ENCODE peak calls at places on chromosome 12, in seven cellular contexts. One of them, this sample, is unnamed.

GRCh38 chr12:22048351-22049041 is 2.5 kb downstream of the CMAS start:
- DNase-seq in naive thymus-derived CD8-positive, alpha-beta T cell: no peak
- DNase-seq in activated T-cell treated with anti-CD3 and anti-CD28 coated beads, Interleukin-2, amount 50 U/mL, for 72 hours: no peak
- DNase-seq in T1000: no peak
- DNase-seq in D341Med: no peak
- DNase-seq in K562: peak; percentile 13
- DNase-seq in aorta: no peak
- DNase-seq in this sample: no peak

GRCh38 chr12:133108150-133108549 is 21.9 kb downstream of the ZNF891 start:
- DNase-seq in T1000: no peak
- DNase-seq in naive thymus-derived CD8-positive, alpha-beta T cell: no peak
- DNase-seq in activated T-cell treated with anti-CD3 and anti-CD28 coated beads, Interleukin-2, amount 50 U/mL, for 72 hours: no peak
- DNase-seq in aorta: no peak
- DNase-seq in D341Med: no peak
- DNase-seq in K562: no peak
- DNase-seq in this sample: no peak

GRCh38 chr12:49578471-49579112 is 10.7 kb upstream of the MCRS1 start:
- DNase-seq in T1000: no peak
- DNase-seq in activated T-cell treated with anti-CD3 and anti-CD28 coated beads, Interleukin-2, amount 50 U/mL, for 72 hours: no peak
- DNase-seq in aorta: no peak
- DNase-seq in K562: no peak
- DNase-seq in naive thymus-derived CD8-positive, alpha-beta T cell: no peak
- DNase-seq in D341Med: peak; percentile 87
- DNase-seq in this sample: no peak

GRCh38 chr12:15050664-15051063 is 77.8 kb downstream of the PDE6H start:
- DNase-seq in aorta: no peak
- DNase-seq in D341Med: no peak
- DNase-seq in T1000: no peak
- DNase-seq in activated T-cell treated with anti-CD3 and anti-CD28 coated beads, Interleukin-2, amount 50 U/mL, for 72 hours: no peak
- DNase-seq in K562: no peak
- DNase-seq in naive thymus-derived CD8-positive, alpha-beta T cell: peak; percentile 10
- DNase-seq in this sample: no peak

GRCh38 chr12:132447731-132448452 is 42.1 kb upstream of the FBRSL1 start:
- DNase-seq in D341Med: no peak
- DNase-seq in aorta: no peak
- DNase-seq in T1000: no peak
- DNase-seq in naive thymus-derived CD8-positive, alpha-beta T cell: no peak
- DNase-seq in activated T-cell treated with anti-CD3 and anti-CD28 coated beads, Interleukin-2, amount 50 U/mL, for 72 hours: no peak
- DNase-seq in K562: no peak
- DNase-seq in this sample: no peak

GRCh38 chr12:10562306-10562933 is 51.0 kb downstream of the MAGOHB start:
- DNase-seq in T1000: no peak
- DNase-seq in aorta: no peak
- DNase-seq in naive thymus-derived CD8-positive, alpha-beta T cell: peak; percentile 29
- DNase-seq in K562: peak; percentile 12
- DNase-seq in activated T-cell treated with anti-CD3 and anti-CD28 coated beads, Interleukin-2, amount 50 U/mL, for 72 hours: peak; percentile 33
- DNase-seq in D341Med: peak; percentile 25
- DNase-seq in this sample: no peak

GRCh38 chr12:113238309-113238708 is 17.0 kb downstream of the TPCN1 start:
- DNase-seq in naive thymus-derived CD8-positive, alpha-beta T cell: no peak
- DNase-seq in D341Med: no peak
- DNase-seq in aorta: no peak
- DNase-seq in K562: no peak
- DNase-seq in activated T-cell treated with anti-CD3 and anti-CD28 coated beads, Interleukin-2, amount 50 U/mL, for 72 hours: no peak
- DNase-seq in T1000: no peak
- DNase-seq in this sample: no peak

GRCh38 chr12:97048421-97049035 is 141.5 kb downstream of the NEDD1 start:
- DNase-seq in activated T-cell treated with anti-CD3 and anti-CD28 coated beads, Interleukin-2, amount 50 U/mL, for 72 hours: no peak
- DNase-seq in D341Med: no peak
- DNase-seq in T1000: no peak
- DNase-seq in naive thymus-derived CD8-positive, alpha-beta T cell: no peak
- DNase-seq in K562: no peak
- DNase-seq in aorta: no peak
- DNase-seq in this sample: no peak

GRCh38 chr12:76384560-76384959 is 36.3 kb upstream of the BBS10 start:
- DNase-seq in T1000: no peak
- DNase-seq in activated T-cell treated with anti-CD3 and anti-CD28 coated beads, Interleukin-2, amount 50 U/mL, for 72 hours: no peak
- DNase-seq in D341Med: no peak
- DNase-seq in aorta: no peak
- DNase-seq in K562: no peak
- DNase-seq in naive thymus-derived CD8-positive, alpha-beta T cell: no peak
- DNase-seq in this sample: no peak

GRCh38 chr12:49534806-49535278 is 4.0 kb upstream of the KCNH3 start:
- DNase-seq in T1000: no peak
- DNase-seq in activated T-cell treated with anti-CD3 and anti-CD28 coated beads, Interleukin-2, amount 50 U/mL, for 72 hours: no peak
- DNase-seq in naive thymus-derived CD8-positive, alpha-beta T cell: no peak
- DNase-seq in aorta: no peak
- DNase-seq in D341Med: no peak
- DNase-seq in K562: no peak
- DNase-seq in this sample: no peak

GRCh38 chr12:6884539-6884938 is 11.4 kb upstream of the SPSB2 start:
- DNase-seq in T1000: no peak
- DNase-seq in aorta: no peak
- DNase-seq in D341Med: no peak
- DNase-seq in K562: no peak
- DNase-seq in naive thymus-derived CD8-positive, alpha-beta T cell: no peak
- DNase-seq in activated T-cell treated with anti-CD3 and anti-CD28 coated beads, Interleukin-2, amount 50 U/mL, for 72 hours: no peak
- DNase-seq in this sample: no peak